ENCODE peak calls at places on chromosomes 5 and 9, in eight cellular contexts. A, C, I, Z, Q, J, M and B are unnamed samples.

GRCh38 chr5:111415053-111415452 is 97.3 kb downstream of the STARD4 start:
- DNase-seq in A (no peak), C (no peak), I (no peak), Z (no peak), Q (no peak), J (no peak), M (no peak), B (no peak)

GRCh38 chr9:98551511-98552286 is 157.0 kb downstream of the GABBR2 start:
- DNase-seq in A (peak), C (no peak), I (no peak), Z (no peak), Q (no peak), J (no peak), M (peak), B (peak)

GRCh38 chr5:79844571-79844970 is 146.5 kb downstream of the MTX3 start:
- DNase-seq in A (no peak), C (no peak), I (no peak), Z (no peak), Q (no peak), J (no peak), M (no peak), B (no peak)

GRCh38 chr9:22343218-22343611 is 103.4 kb upstream of the DMRTA1 start:
- DNase-seq in A (no peak), C (no peak), I (no peak), Z (no peak), Q (no peak), J (no peak), M (no peak), B (no peak)

GRCh38 chr9:86175743-86176456 is 76.5 kb upstream of the GOLM1 start:
- DNase-seq in A (no peak), C (no peak), I (no peak), Z (no peak), Q (no peak), J (no peak), M (no peak), B (no peak)

GRCh38 chr9:109918359-109919163 is 138.6 kb downstream of the PALM2AKAP2 start:
- DNase-seq in A (no peak), C (no peak), I (no peak), Z (no peak), Q (no peak), J (no peak), M (no peak), B (no peak)

GRCh38 chr9:77454668-77455067 is 193.5 kb downstream of the GNA14 start:
- DNase-seq in A (peak), C (no peak), I (no peak), Z (no peak), Q (no peak), J (no peak), M (no peak), B (peak)

GRCh38 chr5:76682395-76682794 is 33.5 kb upstream of the F2R start:
- DNase-seq in A (no peak), C (no peak), I (no peak), Z (no peak), Q (no peak), J (no peak), M (no peak), B (no peak)

GRCh38 chr5:31664566-31664965 is 25.6 kb downstream of the PDZD2 start:
- DNase-seq in A (peak), C (no peak), I (no peak), Z (no peak), Q (no peak), J (no peak), M (no peak), B (peak)

GRCh38 chr9:132586830-132587483 is 4.6 kb downstream of the BARHL1 start:
- DNase-seq in A (no peak), C (no peak), I (no peak), Z (no peak), Q (no peak), J (no peak), M (no peak), B (no peak)

GRCh38 chr5:95794070-95794516 is 28.4 kb downstream of the GLRX start:
- DNase-seq in A (peak), C (no peak), I (no peak), Z (no peak), Q (no peak), J (no peak), M (no peak), B (peak)

GRCh38 chr5:56817306-56817986 is 2.1 kb downstream of the MAP3K1 start:
- DNase-seq in A (no peak), C (no peak), I (no peak), Z (no peak), Q (no peak), J (no peak), M (no peak), B (no peak)

GRCh38 chr9:136282272-136282861 is 21.5 kb downstream of the CCDC187 start:
- DNase-seq in A (no peak), C (no peak), I (no peak), Z (no peak), Q (no peak), J (no peak), M (no peak), B (no peak)

GRCh38 chr9:16064701-16065230 is 511.9 kb downstream of the CCDC171 start:
- DNase-seq in A (no peak), C (no peak), I (no peak), Z (no peak), Q (no peak), J (no peak), M (no peak), B (no peak)

GRCh38 chr9:95156074-95156473 is 161.4 kb downstream of the FANCC start:
- DNase-seq in A (no peak), C (no peak), I (no peak), Z (no peak), Q (no peak), J (no peak), M (no peak), B (no peak)

GRCh38 chr5:155729684-155730059 is 597.3 kb upstream of the SGCD start:
- DNase-seq in A (peak), C (peak), I (no peak), Z (no peak), Q (no peak), J (peak), M (no peak), B (no peak)

GRCh38 chr5:160021818-160022446 is 13.0 kb downstream of the TTC1 start:
- DNase-seq in A (peak), C (no peak), I (peak), Z (peak), Q (peak), J (no peak), M (no peak), B (peak)

GRCh38 chr5:165673499-165673898 is 2168.1 kb downstream of the MAT2B start:
- DNase-seq in A (no peak), C (no peak), I (no peak), Z (no peak), Q (no peak), J (no peak), M (no peak), B (no peak)

GRCh38 chr9:21287280-21287679 is 17.8 kb downstream of the IFNA5 start:
- DNase-seq in A (no peak), C (no peak), I (no peak), Z (no peak), Q (no peak), J (no peak), M (no peak), B (no peak)

GRCh38 chr5:115098041-115098702 is 71.5 kb downstream of the TRIM36 start:
- DNase-seq in A (peak), C (no peak), I (no peak), Z (peak), Q (no peak), J (no peak), M (peak), B (peak)